ENCODE peak calls at places on chromosome 12, in nine cellular contexts. One of them, this sample, is unnamed.

GRCh38 chr12:43882578-43883178 is 46.8 kb downstream of the TMEM117 start:
- DNase-seq in right lobe of liver: no peak
- DNase-seq in adrenal gland: peak
- DNase-seq in spleen: no peak
- DNase-seq in lower leg skin: no peak
- DNase-seq in heart left ventricle: no peak
- DNase-seq in upper lobe of left lung: no peak
- DNase-seq in sigmoid colon: no peak
- DNase-seq in body of pancreas: peak
- DNase-seq in this sample: peak

GRCh38 chr12:34033628-34034296 is 11.5 kb downstream of the ALG10 start:
- DNase-seq in upper lobe of left lung: no peak
- DNase-seq in spleen: no peak
- DNase-seq in body of pancreas: no peak
- DNase-seq in sigmoid colon: no peak
- DNase-seq in lower leg skin: no peak
- DNase-seq in right lobe of liver: no peak
- DNase-seq in heart left ventricle: no peak
- DNase-seq in adrenal gland: no peak
- DNase-seq in this sample: peak

GRCh38 chr12:6376079-6376941 is 947 bp upstream of the SCNN1A start:
- DNase-seq in sigmoid colon: peak
- DNase-seq in adrenal gland: no peak
- DNase-seq in heart left ventricle: peak
- DNase-seq in spleen: peak
- DNase-seq in lower leg skin: no peak
- DNase-seq in body of pancreas: peak
- DNase-seq in upper lobe of left lung: peak
- DNase-seq in right lobe of liver: no peak
- DNase-seq in this sample: peak

GRCh38 chr12:7899755-7900154 is 27.0 kb upstream of the SLC2A14 start:
- DNase-seq in lower leg skin: no peak
- DNase-seq in right lobe of liver: no peak
- DNase-seq in body of pancreas: no peak
- DNase-seq in upper lobe of left lung: no peak
- DNase-seq in adrenal gland: no peak
- DNase-seq in spleen: no peak
- DNase-seq in sigmoid colon: no peak
- DNase-seq in heart left ventricle: no peak
- DNase-seq in this sample: no peak

GRCh38 chr12:110998165-110998564 is 77.8 kb upstream of the MYL2 start:
- DNase-seq in sigmoid colon: no peak
- DNase-seq in right lobe of liver: no peak
- DNase-seq in lower leg skin: no peak
- DNase-seq in spleen: no peak
- DNase-seq in upper lobe of left lung: no peak
- DNase-seq in adrenal gland: no peak
- DNase-seq in body of pancreas: no peak
- DNase-seq in heart left ventricle: no peak
- DNase-seq in this sample: no peak

GRCh38 chr12:72491399-72491798 is 219.2 kb downstream of the TRHDE start:
- DNase-seq in sigmoid colon: no peak
- DNase-seq in adrenal gland: no peak
- DNase-seq in body of pancreas: no peak
- DNase-seq in lower leg skin: no peak
- DNase-seq in heart left ventricle: no peak
- DNase-seq in spleen: no peak
- DNase-seq in upper lobe of left lung: no peak
- DNase-seq in right lobe of liver: no peak
- DNase-seq in this sample: no peak

GRCh38 chr12:106760184-106760531 is 14.3 kb upstream of the RIC8B start:
- DNase-seq in adrenal gland: no peak
- DNase-seq in upper lobe of left lung: no peak
- DNase-seq in right lobe of liver: no peak
- DNase-seq in body of pancreas: no peak
- DNase-seq in lower leg skin: no peak
- DNase-seq in spleen: no peak
- DNase-seq in heart left ventricle: no peak
- DNase-seq in sigmoid colon: no peak
- DNase-seq in this sample: peak

GRCh38 chr12:93094988-93095737 is 166.1 kb upstream of the EEA1 start:
- DNase-seq in right lobe of liver: no peak
- DNase-seq in heart left ventricle: no peak
- DNase-seq in adrenal gland: no peak
- DNase-seq in body of pancreas: no peak
- DNase-seq in spleen: no peak
- DNase-seq in sigmoid colon: no peak
- DNase-seq in upper lobe of left lung: no peak
- DNase-seq in lower leg skin: no peak
- DNase-seq in this sample: peak

GRCh38 chr12:98022961-98023360 is 492.4 kb upstream of the TMPO start:
- DNase-seq in lower leg skin: no peak
- DNase-seq in right lobe of liver: no peak
- DNase-seq in heart left ventricle: no peak
- DNase-seq in upper lobe of left lung: no peak
- DNase-seq in body of pancreas: no peak
- DNase-seq in spleen: no peak
- DNase-seq in adrenal gland: no peak
- DNase-seq in sigmoid colon: no peak
- DNase-seq in this sample: no peak

GRCh38 chr12:116955382-116956021 is 44.8 kb downstream of the FBXW8 start:
- DNase-seq in heart left ventricle: no peak
- DNase-seq in sigmoid colon: no peak
- DNase-seq in lower leg skin: peak
- DNase-seq in adrenal gland: no peak
- DNase-seq in right lobe of liver: no peak
- DNase-seq in upper lobe of left lung: no peak
- DNase-seq in spleen: no peak
- DNase-seq in body of pancreas: peak
- DNase-seq in this sample: peak

GRCh38 chr12:57630891-57631433 is 2.0 kb downstream of the B4GALNT1 start:
- DNase-seq in spleen: no peak
- DNase-seq in right lobe of liver: no peak
- DNase-seq in sigmoid colon: peak
- DNase-seq in heart left ventricle: no peak
- DNase-seq in lower leg skin: no peak
- DNase-seq in adrenal gland: no peak
- DNase-seq in upper lobe of left lung: no peak
- DNase-seq in body of pancreas: no peak
- DNase-seq in this sample: no peak

GRCh38 chr12:25347716-25348261 is 97.1 kb upstream of the KRAS start:
- DNase-seq in heart left ventricle: no peak
- DNase-seq in adrenal gland: no peak
- DNase-seq in lower leg skin: no peak
- DNase-seq in upper lobe of left lung: no peak
- DNase-seq in sigmoid colon: no peak
- DNase-seq in body of pancreas: no peak
- DNase-seq in spleen: no peak
- DNase-seq in right lobe of liver: no peak
- DNase-seq in this sample: peak

GRCh38 chr12:52029686-52030085 is 21.6 kb upstream of the NR4A1 start:
- DNase-seq in lower leg skin: no peak
- DNase-seq in right lobe of liver: no peak
- DNase-seq in upper lobe of left lung: no peak
- DNase-seq in spleen: no peak
- DNase-seq in adrenal gland: no peak
- DNase-seq in sigmoid colon: no peak
- DNase-seq in body of pancreas: peak
- DNase-seq in heart left ventricle: peak
- DNase-seq in this sample: peak

GRCh38 chr12:52035926-52036325 is 15.3 kb upstream of the NR4A1 start:
- DNase-seq in lower leg skin: no peak
- DNase-seq in sigmoid colon: no peak
- DNase-seq in spleen: no peak
- DNase-seq in upper lobe of left lung: no peak
- DNase-seq in body of pancreas: no peak
- DNase-seq in heart left ventricle: no peak
- DNase-seq in right lobe of liver: no peak
- DNase-seq in adrenal gland: peak
- DNase-seq in this sample: no peak

GRCh38 chr12:52032431-52032796 is 18.8 kb upstream of the NR4A1 start:
- DNase-seq in adrenal gland: peak
- DNase-seq in lower leg skin: peak
- DNase-seq in body of pancreas: peak
- DNase-seq in right lobe of liver: peak
- DNase-seq in spleen: no peak
- DNase-seq in upper lobe of left lung: no peak
- DNase-seq in heart left ventricle: peak
- DNase-seq in sigmoid colon: peak
- DNase-seq in this sample: no peak

GRCh38 chr12:52033506-52034258 is 17.6 kb upstream of the NR4A1 start:
- DNase-seq in right lobe of liver: no peak
- DNase-seq in adrenal gland: no peak
- DNase-seq in body of pancreas: no peak
- DNase-seq in lower leg skin: no peak
- DNase-seq in heart left ventricle: peak
- DNase-seq in sigmoid colon: no peak
- DNase-seq in upper lobe of left lung: no peak
- DNase-seq in spleen: no peak
- DNase-seq in this sample: no peak

DNA sequence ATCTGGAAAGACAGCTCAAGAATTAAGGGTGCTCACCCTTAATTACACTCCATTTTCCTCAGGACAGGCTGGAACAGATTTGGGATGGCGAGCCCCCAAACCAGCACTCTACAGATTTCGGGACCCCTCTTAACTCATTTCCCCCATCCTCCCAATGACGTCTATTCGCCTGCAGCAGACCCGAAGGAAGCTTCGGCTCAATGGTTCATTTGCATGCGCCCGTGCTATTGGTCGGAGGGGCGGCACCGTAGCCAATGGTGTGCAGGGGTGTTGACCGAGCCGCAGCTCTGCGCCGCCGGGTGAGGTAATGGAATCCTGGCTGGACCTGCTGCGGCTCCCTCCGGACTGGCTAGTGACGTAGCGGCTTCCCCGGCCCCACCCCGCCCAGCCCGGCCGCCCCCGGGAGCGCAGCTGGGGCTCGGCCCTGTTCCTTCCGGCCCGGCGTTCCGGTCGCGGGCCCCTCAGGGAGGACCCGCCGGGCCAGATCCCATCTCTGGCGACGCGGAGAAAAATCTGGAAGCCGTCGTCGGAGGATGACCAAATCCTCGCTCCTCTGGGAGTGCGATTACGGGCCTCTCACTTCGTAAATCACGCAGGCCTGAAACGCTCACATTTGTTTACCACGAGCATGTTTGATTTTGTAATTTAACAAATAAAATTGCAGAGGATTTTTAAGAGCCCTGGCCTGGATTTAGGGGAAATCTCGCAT is 18.3 kb upstream of the NR4A1 start:
- DNase-seq in sigmoid colon: peak
- DNase-seq in spleen: peak
- DNase-seq in right lobe of liver: peak
- DNase-seq in body of pancreas: peak
- DNase-seq in upper lobe of left lung: peak
- DNase-seq in adrenal gland: peak
- DNase-seq in heart left ventricle: peak
- DNase-seq in lower leg skin: peak
- DNase-seq in this sample: peak
- TF ChIP-seq CTCF in sigmoid colon: no peak
- TF ChIP-seq CTCF in spleen: peak
- TF ChIP-seq CTCF in right lobe of liver: no peak
- TF ChIP-seq CTCF in body of pancreas: no peak
- TF ChIP-seq CTCF in upper lobe of left lung: peak
- TF ChIP-seq CTCF in adrenal gland: no peak
- TF ChIP-seq CTCF in heart left ventricle: no peak
- TF ChIP-seq CTCF in lower leg skin: no peak
- TF ChIP-seq CTCF in this sample: no peak

GRCh38 chr12:4857472-4858291 is 52.0 kb upstream of the KCNA1 start:
- DNase-seq in spleen: peak
- DNase-seq in right lobe of liver: peak
- DNase-seq in adrenal gland: peak
- DNase-seq in upper lobe of left lung: no peak
- DNase-seq in body of pancreas: peak
- DNase-seq in sigmoid colon: peak
- DNase-seq in lower leg skin: peak
- DNase-seq in heart left ventricle: peak
- DNase-seq in this sample: peak
- H3K4me3 ChIP-seq in spleen: no peak
- H3K4me3 ChIP-seq in right lobe of liver: no peak
- H3K4me3 ChIP-seq in adrenal gland: no peak
- H3K4me3 ChIP-seq in upper lobe of left lung: peak
- H3K4me3 ChIP-seq in body of pancreas: no peak
- H3K4me3 ChIP-seq in sigmoid colon: peak
- H3K4me3 ChIP-seq in lower leg skin: no peak
- H3K4me3 ChIP-seq in heart left ventricle: no peak
- H3K4me3 ChIP-seq in this sample: no peak

GRCh38 chr12:51910168-51910567 is 2.9 kb downstream of the ACVRL1 start:
- DNase-seq in adrenal gland: no peak
- DNase-seq in right lobe of liver: no peak
- DNase-seq in upper lobe of left lung: no peak
- DNase-seq in lower leg skin: no peak
- DNase-seq in sigmoid colon: peak
- DNase-seq in heart left ventricle: no peak
- DNase-seq in spleen: no peak
- DNase-seq in body of pancreas: no peak
- DNase-seq in this sample: peak

GRCh38 chr12:51913071-51914033 is 6.0 kb downstream of the ACVRL1 start:
- DNase-seq in heart left ventricle: no peak
- DNase-seq in lower leg skin: no peak
- DNase-seq in right lobe of liver: no peak
- DNase-seq in adrenal gland: no peak
- DNase-seq in upper lobe of left lung: peak
- DNase-seq in sigmoid colon: peak
- DNase-seq in spleen: no peak
- DNase-seq in body of pancreas: no peak
- DNase-seq in this sample: peak

GRCh38 chr12:51910691-51911090 is 3.4 kb downstream of the ACVRL1 start:
- DNase-seq in sigmoid colon: peak
- DNase-seq in lower leg skin: no peak
- DNase-seq in body of pancreas: no peak
- DNase-seq in spleen: no peak
- DNase-seq in right lobe of liver: no peak
- DNase-seq in adrenal gland: no peak
- DNase-seq in upper lobe of left lung: no peak
- DNase-seq in heart left ventricle: peak
- DNase-seq in this sample: no peak

GRCh38 chr12:51911307-51911706 is 4.0 kb downstream of the ACVRL1 start:
- DNase-seq in heart left ventricle: peak
- DNase-seq in adrenal gland: no peak
- DNase-seq in right lobe of liver: no peak
- DNase-seq in upper lobe of left lung: no peak
- DNase-seq in body of pancreas: no peak
- DNase-seq in sigmoid colon: peak
- DNase-seq in lower leg skin: no peak
- DNase-seq in spleen: no peak
- DNase-seq in this sample: no peak

GRCh38 chr12:51911788-51912711 is 4.7 kb downstream of the ACVRL1 start:
- DNase-seq in upper lobe of left lung: no peak
- DNase-seq in right lobe of liver: no peak
- DNase-seq in heart left ventricle: peak
- DNase-seq in lower leg skin: no peak
- DNase-seq in body of pancreas: no peak
- DNase-seq in sigmoid colon: peak
- DNase-seq in adrenal gland: no peak
- DNase-seq in spleen: no peak
- DNase-seq in this sample: peak
- TF ChIP-seq POLR2A in upper lobe of left lung: peak
- TF ChIP-seq POLR2A in right lobe of liver: no peak
- TF ChIP-seq POLR2A in heart left ventricle: no peak
- TF ChIP-seq POLR2A in lower leg skin: no peak
- TF ChIP-seq POLR2A in body of pancreas: no peak
- TF ChIP-seq POLR2A in sigmoid colon: no peak
- TF ChIP-seq POLR2A in adrenal gland: no peak
- TF ChIP-seq POLR2A in spleen: no peak
- TF ChIP-seq POLR2A in this sample: no peak

GRCh38 chr12:130384234-130384633 is 46.5 kb downstream of the PIWIL1 start:
- DNase-seq in body of pancreas: no peak
- DNase-seq in sigmoid colon: no peak
- DNase-seq in adrenal gland: no peak
- DNase-seq in spleen: no peak
- DNase-seq in right lobe of liver: no peak
- DNase-seq in lower leg skin: no peak
- DNase-seq in upper lobe of left lung: no peak
- DNase-seq in heart left ventricle: no peak
- DNase-seq in this sample: no peak
- TF ChIP-seq CTCF in body of pancreas: no peak
- TF ChIP-seq CTCF in sigmoid colon: no peak
- TF ChIP-seq CTCF in adrenal gland: no peak
- TF ChIP-seq CTCF in spleen: no peak
- TF ChIP-seq CTCF in right lobe of liver: no peak
- TF ChIP-seq CTCF in lower leg skin: no peak
- TF ChIP-seq CTCF in upper lobe of left lung: no peak
- TF ChIP-seq CTCF in heart left ventricle: no peak
- TF ChIP-seq CTCF in this sample: no peak